ENCODE peak calls at places on chromosomes 12 and 14, in five cellular contexts. Z is G401, P is globus pallidus, B is M059J, I is spleen. L is an unnamed sample.

GRCh38 chr12:67364228-67364627 is 95.1 kb downstream of the CAND1 start:
- DNase-seq in B (peak; percentile 24), I (no peak), P (no peak), Z (no peak), L (no peak)

GRCh38 chr12:109923481-109924245 is 23.6 kb downstream of the TCHP start:
- DNase-seq in B (no peak), Z (no peak), I (no peak), P (no peak), L (no peak)

GRCh38 chr12:62689042-62689839 is 222.6 kb downstream of the MON2 start:
- DNase-seq in I (no peak), P (no peak), Z (no peak), B (peak; percentile 72), L (no peak)

GRCh38 chr14:36465178-36465577 is 54.9 kb downstream of the NKX2-1 start:
- DNase-seq in Z (no peak), P (no peak), B (no peak), I (no peak), L (no peak)

GRCh38 chr14:50822501-50823042 is 8.4 kb downstream of the NIN start:
- DNase-seq in B (no peak), I (peak; percentile 81), P (no peak), Z (peak; percentile 70), L (no peak)

GRCh38 chr12:104494137-104494815 is 37.5 kb downstream of the CHST11 start:
- DNase-seq in P (no peak), I (no peak), B (no peak), Z (no peak), L (no peak)

GRCh38 chr12:54032627-54033100 is at the start of gene HOXC5:
- DNase-seq in I (peak; percentile 84), P (no peak), Z (peak; percentile 77), B (peak; percentile 70), L (peak; percentile 69)

GRCh38 chr12:14780851-14781250 is 22.4 kb downstream of the WBP11 start:
- DNase-seq in P (no peak), I (no peak), B (no peak), Z (no peak), L (no peak)

GRCh38 chr12:8992086-8992409 is 2.7 kb downstream of the KLRG1 start:
- DNase-seq in P (no peak), I (no peak), Z (no peak), B (no peak), L (no peak)

GRCh38 chr14:68665792-68666195 is 127.1 kb downstream of the ZFP36L1 start:
- DNase-seq in Z (no peak), I (no peak), P (no peak), B (peak; percentile 44), L (no peak)